ENCODE peak calls at places on chromosomes 5 and 9, in ten cellular contexts. G is tibial nerve, S is uterus, C is PC-3, L is IMR-90, V is tibial artery, W is colonic mucosa, D is psoas muscle, E is H1, N is adrenal gland. U is an unnamed sample.

GRCh38 chr5:163916856-163917255 is 411.4 kb downstream of the MAT2B start:
- DNase-seq in G (no peak), S (no peak), C (no peak), L (no peak), V (no peak), W (no peak), D (no peak), E (no peak), N (no peak), U (no peak)

GRCh38 chr5:1720396-1721110 is 79.1 kb downstream of the MRPL36 start:
- DNase-seq in G (no peak), S (no peak), C (no peak), L (no peak), V (no peak), W (peak; percentile 9), D (no peak), E (peak; percentile 29), N (no peak), U (peak; percentile 15)

GRCh38 chr9:4992872-4993271 is 7.8 kb downstream of the JAK2 start:
- DNase-seq in G (no peak), S (no peak), C (no peak), L (no peak), V (no peak), W (no peak), D (no peak), E (no peak), N (no peak), U (no peak)

GRCh38 chr5:157137691-157138090 is 5.0 kb downstream of the MED7 start:
- DNase-seq in G (no peak), S (no peak), C (no peak), L (no peak), V (no peak), W (no peak), D (no peak), E (no peak), N (no peak), U (no peak)

GRCh38 chr5:136712628-136713027 is 347.3 kb upstream of the TRPC7 start:
- DNase-seq in G (no peak), S (no peak), C (peak; percentile 7), L (no peak), V (no peak), W (no peak), D (no peak), E (no peak), N (no peak), U (no peak)

GRCh38 chr9:71680189-71680983 is 87.9 kb downstream of the CEMIP2 start:
- DNase-seq in G (no peak), S (no peak), C (peak; percentile 82), L (peak; percentile 57), V (no peak), W (no peak), D (no peak), E (no peak), N (no peak), U (no peak)

GRCh38 chr9:117002686-117003085 is 315.6 kb downstream of the TRIM32 start:
- DNase-seq in G (no peak), S (no peak), C (no peak), L (no peak), V (no peak), W (no peak), D (no peak), E (no peak), N (no peak), U (no peak)

GRCh38 chr5:133367413-133367812 is 244.9 kb downstream of the FSTL4 start:
- DNase-seq in G (no peak), S (no peak), C (no peak), L (no peak), V (no peak), W (no peak), D (no peak), E (no peak), N (no peak), U (no peak)

GRCh38 chr5:37804401-37804800 is 35.4 kb downstream of the GDNF start:
- DNase-seq in G (no peak), S (no peak), C (no peak), L (no peak), V (no peak), W (no peak), D (no peak), E (no peak), N (no peak), U (no peak)

GRCh38 chr9:33924978-33925797 is 108.2 kb downstream of the UBE2R2 start:
- DNase-seq in G (peak; percentile 75), S (peak; percentile 51), C (peak; percentile 57), L (peak; percentile 54), V (peak; percentile 42), W (peak; percentile 48), D (no peak), E (peak; percentile 73), N (peak; percentile 59), U (no peak)

GRCh38 chr9:121246821-121247511 is 21.0 kb upstream of the GSN start:
- DNase-seq in G (no peak), S (peak; percentile 36), C (no peak), L (peak; percentile 93), V (no peak), W (no peak), D (peak; percentile 33), E (no peak), N (no peak), U (no peak)

GRCh38 chr5:98872679-98873078 is 56.1 kb downstream of the CHD1 start:
- DNase-seq in G (no peak), S (no peak), C (peak; percentile 54), L (peak; percentile 37), V (no peak), W (no peak), D (no peak), E (no peak), N (peak; percentile 17), U (no peak)

GRCh38 chr5:104241051-104241450 is 678.5 kb upstream of the NUDT12 start:
- DNase-seq in G (no peak), S (no peak), C (no peak), L (no peak), V (no peak), W (no peak), D (no peak), E (no peak), N (no peak), U (no peak)

GRCh38 chr5:73748510-73749410 is 122.8 kb downstream of the ARHGEF28 start:
- DNase-seq in G (peak; percentile 56), S (peak; percentile 57), C (no peak), L (peak; percentile 53), V (no peak), W (no peak), D (peak; percentile 16), E (no peak), N (peak; percentile 48), U (no peak)

GRCh38 chr5:101424530-101425175 is 521.6 kb upstream of the ST8SIA4 start:
- DNase-seq in G (no peak), S (no peak), C (peak; percentile 18), L (peak; percentile 73), V (no peak), W (no peak), D (no peak), E (no peak), N (peak; percentile 18), U (no peak)

GRCh38 chr5:55855509-55855908 is 4.4 kb downstream of the IL31RA start:
- DNase-seq in G (no peak), S (no peak), C (no peak), L (peak; percentile 16), V (no peak), W (no peak), D (no peak), E (no peak), N (no peak), U (no peak)
- TF ChIP-seq CTCF in G (no peak), S (no peak), C (no peak), L (no peak), V (no peak), W (no peak), D (no peak), E (peak; percentile 20), N (no peak), U (no peak)

GRCh38 chr9:137352511-137353222 is 50.6 kb upstream of the NRARP start:
- DNase-seq in G (no peak), S (no peak), C (no peak), L (no peak), V (no peak), W (no peak), D (no peak), E (no peak), N (no peak), U (no peak)
- H3K9me3 ChIP-seq in G (no peaks in the 10 kb centered on the region), S (peaks cover 11% of the 10 kb centered on the region), C (peaks cover 4% of the 10 kb centered on the region), L (peaks cover 35% of the 10 kb centered on the region), V (no peaks in the 10 kb centered on the region), W (no peaks in the 10 kb centered on the region), D (peaks cover 9% of the 10 kb centered on the region), E (peaks cover 84% of the 10 kb centered on the region), N (no peaks in the 10 kb centered on the region), U (peaks cover 10% of the 10 kb centered on the region)

GRCh38 chr5:65651144-65651543 is 26.3 kb downstream of the SHLD3 start:
- DNase-seq in G (no peak), S (no peak), C (no peak), L (no peak), V (no peak), W (peak; percentile 71), D (no peak), E (no peak), N (no peak), U (no peak)

DNA sequence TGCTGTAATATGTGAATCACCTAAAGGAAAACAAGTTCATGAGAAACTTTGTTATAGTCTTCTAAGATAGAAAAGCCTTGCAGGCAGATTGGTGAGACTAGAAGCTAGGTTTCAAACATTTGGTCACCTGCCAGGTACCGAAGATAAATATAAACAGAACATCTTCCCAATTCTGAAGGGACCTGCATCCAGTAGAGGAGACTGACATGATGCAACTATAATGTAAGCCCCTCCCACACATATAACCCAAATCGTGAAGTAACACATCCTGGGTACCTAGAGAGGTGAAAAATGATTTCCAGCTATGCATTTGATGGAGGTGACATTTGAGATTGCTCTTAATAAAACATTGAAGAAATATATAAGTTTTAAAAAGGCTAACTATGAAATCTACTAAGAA is 29.9 kb downstream of the SHLD3 start:
- DNase-seq in G (no peak), S (no peak), C (no peak), L (no peak), V (no peak), W (no peak), D (no peak), E (no peak), N (no peak), U (no peak)
- H3K27ac ChIP-seq in G (no peak overlapping the region), S (no peak overlapping the region), C (no peak overlapping the region), L (no peak overlapping the region), V (no peak overlapping the region), W (no peak overlapping the region), D (no peak overlapping the region), E (no peak overlapping the region), N (no peak overlapping the region), U (no peak overlapping the region)

DNA sequence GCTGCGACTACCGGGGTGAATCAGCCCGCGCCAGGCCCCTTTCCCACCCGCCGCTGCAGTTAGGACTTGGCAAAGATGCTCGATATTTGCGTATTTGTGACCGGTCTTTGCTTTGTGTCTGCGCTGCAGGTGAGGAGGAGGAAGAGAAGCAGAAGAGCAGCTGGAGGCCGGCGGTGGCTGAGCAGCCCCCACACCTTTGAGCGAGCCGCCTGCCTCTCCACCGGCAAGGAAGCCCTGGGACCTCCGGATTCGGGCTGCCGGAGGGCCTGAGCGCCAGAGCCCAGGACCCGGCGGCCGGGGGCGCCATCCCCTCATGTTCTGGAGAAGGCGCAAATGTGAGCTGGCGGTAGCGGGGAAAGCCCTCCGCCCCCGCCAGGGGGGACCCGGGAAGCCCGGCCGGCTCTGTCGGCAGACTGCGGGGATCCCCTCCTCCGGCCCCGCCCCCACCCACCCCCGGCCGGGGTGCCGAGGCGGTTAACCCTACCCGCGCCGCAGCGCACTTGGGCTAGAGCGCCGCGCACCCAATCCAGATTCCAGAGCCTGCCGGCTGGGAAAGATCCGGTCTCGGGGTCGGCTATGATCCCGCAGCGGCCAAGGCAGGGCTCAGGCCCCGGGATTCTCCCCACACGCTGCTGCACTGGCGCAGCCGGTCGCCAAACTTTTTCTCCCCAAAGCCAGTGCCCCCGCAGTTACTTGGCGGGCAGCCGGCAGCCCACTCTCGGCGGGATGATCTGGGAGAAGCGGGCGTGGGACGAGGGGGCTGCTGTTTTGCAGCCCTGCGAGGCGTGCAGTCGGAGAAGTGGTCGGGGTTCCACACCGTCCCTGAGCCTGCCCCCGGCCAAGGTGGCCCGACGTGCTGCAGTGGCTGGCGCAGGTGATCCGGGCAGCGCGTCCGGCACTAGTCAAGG is 800 bp upstream of the KCNN2 start:
- DNase-seq in G (no peak), S (peak; percentile 16), C (no peak), L (peak; percentile 35), V (no peak), W (peak; percentile 26), D (peak; percentile 34), E (peak; percentile 86), N (peak; percentile 71), U (no peak)
- TF ChIP-seq CTCF in G (no peak), S (peak; percentile 4), C (no peak), L (peak; percentile 40), V (no peak), W (no peak), D (peak; percentile 31), E (peak; percentile 54), N (peak; percentile 46), U (no peak)

U was measured in lung.